ENCODE peak calls at places on chromosomes 5 and 9, in ten cellular contexts. One of them, this sample, is unnamed.

GRCh38 chr9:123418506-123418905 is 62.5 kb downstream of the CRB2 start:
- DNase-seq in activated CD4-positive, alpha-beta T cell treated with anti-CD3 and anti-CD28 coated beads, Interleukin-2, amount 10 ng/mL, durations not matched to agents 7 days and 5 days: no peak
- DNase-seq in Karpas-422: no peak
- DNase-seq in stimulated activated CD4-positive, alpha-beta T cell treated with anti-CD3 and anti-CD28 coated beads, Interleukin-2, amount 100 ng/mL, for 48 hours: no peak
- DNase-seq in HEK293T: no peak
- DNase-seq in central memory CD4-positive, alpha-beta T cell: no peak
- DNase-seq in anterior cingulate cortex: no peak
- DNase-seq in epithelial cell of esophagus: no peak
- DNase-seq in NCI-H1105: no peak
- DNase-seq in M059J: no peak
- DNase-seq in this sample: no peak

GRCh38 chr5:74526111-74526510 is 114.4 kb downstream of the ENC1 start:
- DNase-seq in NCI-H1105: no peak
- DNase-seq in anterior cingulate cortex: no peak
- DNase-seq in HEK293T: no peak
- DNase-seq in stimulated activated CD4-positive, alpha-beta T cell treated with anti-CD3 and anti-CD28 coated beads, Interleukin-2, amount 100 ng/mL, for 48 hours: no peak
- DNase-seq in central memory CD4-positive, alpha-beta T cell: no peak
- DNase-seq in activated CD4-positive, alpha-beta T cell treated with anti-CD3 and anti-CD28 coated beads, Interleukin-2, amount 10 ng/mL, durations not matched to agents 7 days and 5 days: no peak
- DNase-seq in Karpas-422: no peak
- DNase-seq in epithelial cell of esophagus: no peak
- DNase-seq in M059J: no peak
- DNase-seq in this sample: no peak

GRCh38 chr5:119179857-119180641 is 109.2 kb downstream of the DMXL1 start:
- DNase-seq in anterior cingulate cortex: no peak
- DNase-seq in stimulated activated CD4-positive, alpha-beta T cell treated with anti-CD3 and anti-CD28 coated beads, Interleukin-2, amount 100 ng/mL, for 48 hours: no peak
- DNase-seq in Karpas-422: peak
- DNase-seq in HEK293T: no peak
- DNase-seq in activated CD4-positive, alpha-beta T cell treated with anti-CD3 and anti-CD28 coated beads, Interleukin-2, amount 10 ng/mL, durations not matched to agents 7 days and 5 days: no peak
- DNase-seq in central memory CD4-positive, alpha-beta T cell: no peak
- DNase-seq in epithelial cell of esophagus: peak
- DNase-seq in M059J: peak
- DNase-seq in NCI-H1105: no peak
- DNase-seq in this sample: no peak

GRCh38 chr9:134910146-134910545 is 7.6 kb downstream of the FCN1 start:
- DNase-seq in anterior cingulate cortex: no peak
- DNase-seq in NCI-H1105: no peak
- DNase-seq in epithelial cell of esophagus: no peak
- DNase-seq in HEK293T: no peak
- DNase-seq in Karpas-422: no peak
- DNase-seq in central memory CD4-positive, alpha-beta T cell: no peak
- DNase-seq in M059J: no peak
- DNase-seq in stimulated activated CD4-positive, alpha-beta T cell treated with anti-CD3 and anti-CD28 coated beads, Interleukin-2, amount 100 ng/mL, for 48 hours: no peak
- DNase-seq in activated CD4-positive, alpha-beta T cell treated with anti-CD3 and anti-CD28 coated beads, Interleukin-2, amount 10 ng/mL, durations not matched to agents 7 days and 5 days: no peak
- DNase-seq in this sample: no peak

GRCh38 chr5:32342656-32343055 is 29.9 kb upstream of the MTMR12 start:
- DNase-seq in epithelial cell of esophagus: no peak
- DNase-seq in HEK293T: no peak
- DNase-seq in NCI-H1105: peak
- DNase-seq in central memory CD4-positive, alpha-beta T cell: no peak
- DNase-seq in stimulated activated CD4-positive, alpha-beta T cell treated with anti-CD3 and anti-CD28 coated beads, Interleukin-2, amount 100 ng/mL, for 48 hours: no peak
- DNase-seq in M059J: peak
- DNase-seq in Karpas-422: no peak
- DNase-seq in activated CD4-positive, alpha-beta T cell treated with anti-CD3 and anti-CD28 coated beads, Interleukin-2, amount 10 ng/mL, durations not matched to agents 7 days and 5 days: no peak
- DNase-seq in anterior cingulate cortex: no peak
- DNase-seq in this sample: no peak

GRCh38 chr5:1883120-1883924 is 597 bp upstream of the IRX4 start:
- DNase-seq in activated CD4-positive, alpha-beta T cell treated with anti-CD3 and anti-CD28 coated beads, Interleukin-2, amount 10 ng/mL, durations not matched to agents 7 days and 5 days: no peak
- DNase-seq in epithelial cell of esophagus: peak
- DNase-seq in anterior cingulate cortex: no peak
- DNase-seq in central memory CD4-positive, alpha-beta T cell: no peak
- DNase-seq in HEK293T: peak
- DNase-seq in Karpas-422: no peak
- DNase-seq in M059J: no peak
- DNase-seq in stimulated activated CD4-positive, alpha-beta T cell treated with anti-CD3 and anti-CD28 coated beads, Interleukin-2, amount 100 ng/mL, for 48 hours: no peak
- DNase-seq in NCI-H1105: peak
- DNase-seq in this sample: no peak

GRCh38 chr5:78735834-78736463 is 87.4 kb upstream of the LHFPL2 start:
- DNase-seq in Karpas-422: no peak
- DNase-seq in anterior cingulate cortex: no peak
- DNase-seq in central memory CD4-positive, alpha-beta T cell: no peak
- DNase-seq in epithelial cell of esophagus: no peak
- DNase-seq in NCI-H1105: no peak
- DNase-seq in stimulated activated CD4-positive, alpha-beta T cell treated with anti-CD3 and anti-CD28 coated beads, Interleukin-2, amount 100 ng/mL, for 48 hours: no peak
- DNase-seq in activated CD4-positive, alpha-beta T cell treated with anti-CD3 and anti-CD28 coated beads, Interleukin-2, amount 10 ng/mL, durations not matched to agents 7 days and 5 days: no peak
- DNase-seq in M059J: no peak
- DNase-seq in HEK293T: no peak
- DNase-seq in this sample: no peak

GRCh38 chr9:71752928-71753327 is 15.4 kb downstream of the CEMIP2 start:
- DNase-seq in activated CD4-positive, alpha-beta T cell treated with anti-CD3 and anti-CD28 coated beads, Interleukin-2, amount 10 ng/mL, durations not matched to agents 7 days and 5 days: no peak
- DNase-seq in NCI-H1105: no peak
- DNase-seq in anterior cingulate cortex: no peak
- DNase-seq in HEK293T: no peak
- DNase-seq in Karpas-422: no peak
- DNase-seq in M059J: no peak
- DNase-seq in stimulated activated CD4-positive, alpha-beta T cell treated with anti-CD3 and anti-CD28 coated beads, Interleukin-2, amount 100 ng/mL, for 48 hours: no peak
- DNase-seq in epithelial cell of esophagus: no peak
- DNase-seq in central memory CD4-positive, alpha-beta T cell: no peak
- DNase-seq in this sample: no peak

GRCh38 chr9:114856942-114857315 is 51.1 kb upstream of the TNFSF15 start:
- DNase-seq in epithelial cell of esophagus: no peak
- DNase-seq in activated CD4-positive, alpha-beta T cell treated with anti-CD3 and anti-CD28 coated beads, Interleukin-2, amount 10 ng/mL, durations not matched to agents 7 days and 5 days: no peak
- DNase-seq in stimulated activated CD4-positive, alpha-beta T cell treated with anti-CD3 and anti-CD28 coated beads, Interleukin-2, amount 100 ng/mL, for 48 hours: no peak
- DNase-seq in anterior cingulate cortex: no peak
- DNase-seq in NCI-H1105: no peak
- DNase-seq in Karpas-422: no peak
- DNase-seq in central memory CD4-positive, alpha-beta T cell: no peak
- DNase-seq in M059J: peak
- DNase-seq in HEK293T: no peak
- DNase-seq in this sample: no peak

GRCh38 chr9:2163231-2163885 is 148.2 kb downstream of the SMARCA2 start:
- DNase-seq in NCI-H1105: no peak
- DNase-seq in anterior cingulate cortex: no peak
- DNase-seq in activated CD4-positive, alpha-beta T cell treated with anti-CD3 and anti-CD28 coated beads, Interleukin-2, amount 10 ng/mL, durations not matched to agents 7 days and 5 days: no peak
- DNase-seq in epithelial cell of esophagus: peak
- DNase-seq in central memory CD4-positive, alpha-beta T cell: no peak
- DNase-seq in HEK293T: no peak
- DNase-seq in Karpas-422: no peak
- DNase-seq in M059J: no peak
- DNase-seq in stimulated activated CD4-positive, alpha-beta T cell treated with anti-CD3 and anti-CD28 coated beads, Interleukin-2, amount 100 ng/mL, for 48 hours: no peak
- DNase-seq in this sample: no peak

GRCh38 chr5:96726802-96727201 is 64.6 kb downstream of the CAST start:
- DNase-seq in activated CD4-positive, alpha-beta T cell treated with anti-CD3 and anti-CD28 coated beads, Interleukin-2, amount 10 ng/mL, durations not matched to agents 7 days and 5 days: no peak
- DNase-seq in HEK293T: no peak
- DNase-seq in central memory CD4-positive, alpha-beta T cell: no peak
- DNase-seq in Karpas-422: no peak
- DNase-seq in epithelial cell of esophagus: no peak
- DNase-seq in stimulated activated CD4-positive, alpha-beta T cell treated with anti-CD3 and anti-CD28 coated beads, Interleukin-2, amount 100 ng/mL, for 48 hours: no peak
- DNase-seq in anterior cingulate cortex: no peak
- DNase-seq in M059J: no peak
- DNase-seq in NCI-H1105: no peak
- DNase-seq in this sample: no peak

GRCh38 chr9:93080406-93080805 is 15.6 kb upstream of the CARD19 start:
- DNase-seq in epithelial cell of esophagus: no peak
- DNase-seq in central memory CD4-positive, alpha-beta T cell: no peak
- DNase-seq in M059J: no peak
- DNase-seq in activated CD4-positive, alpha-beta T cell treated with anti-CD3 and anti-CD28 coated beads, Interleukin-2, amount 10 ng/mL, durations not matched to agents 7 days and 5 days: no peak
- DNase-seq in anterior cingulate cortex: no peak
- DNase-seq in stimulated activated CD4-positive, alpha-beta T cell treated with anti-CD3 and anti-CD28 coated beads, Interleukin-2, amount 100 ng/mL, for 48 hours: no peak
- DNase-seq in HEK293T: no peak
- DNase-seq in Karpas-422: no peak
- DNase-seq in NCI-H1105: no peak
- DNase-seq in this sample: no peak

GRCh38 chr5:42944989-42945388 is 95.1 kb downstream of the ANXA2R start:
- DNase-seq in M059J: peak
- DNase-seq in stimulated activated CD4-positive, alpha-beta T cell treated with anti-CD3 and anti-CD28 coated beads, Interleukin-2, amount 100 ng/mL, for 48 hours: no peak
- DNase-seq in NCI-H1105: no peak
- DNase-seq in activated CD4-positive, alpha-beta T cell treated with anti-CD3 and anti-CD28 coated beads, Interleukin-2, amount 10 ng/mL, durations not matched to agents 7 days and 5 days: no peak
- DNase-seq in epithelial cell of esophagus: peak
- DNase-seq in central memory CD4-positive, alpha-beta T cell: no peak
- DNase-seq in Karpas-422: no peak
- DNase-seq in HEK293T: no peak
- DNase-seq in anterior cingulate cortex: no peak
- DNase-seq in this sample: no peak

GRCh38 chr5:10724799-10725507 is 36.1 kb downstream of the DAP start:
- DNase-seq in epithelial cell of esophagus: peak
- DNase-seq in Karpas-422: no peak
- DNase-seq in activated CD4-positive, alpha-beta T cell treated with anti-CD3 and anti-CD28 coated beads, Interleukin-2, amount 10 ng/mL, durations not matched to agents 7 days and 5 days: no peak
- DNase-seq in central memory CD4-positive, alpha-beta T cell: no peak
- DNase-seq in stimulated activated CD4-positive, alpha-beta T cell treated with anti-CD3 and anti-CD28 coated beads, Interleukin-2, amount 100 ng/mL, for 48 hours: no peak
- DNase-seq in HEK293T: no peak
- DNase-seq in M059J: peak
- DNase-seq in NCI-H1105: no peak
- DNase-seq in anterior cingulate cortex: no peak
- DNase-seq in this sample: no peak

GRCh38 chr9:136181784-136182421 is 23.0 kb downstream of the LHX3 start:
- DNase-seq in anterior cingulate cortex: no peak
- DNase-seq in epithelial cell of esophagus: no peak
- DNase-seq in central memory CD4-positive, alpha-beta T cell: no peak
- DNase-seq in NCI-H1105: no peak
- DNase-seq in activated CD4-positive, alpha-beta T cell treated with anti-CD3 and anti-CD28 coated beads, Interleukin-2, amount 10 ng/mL, durations not matched to agents 7 days and 5 days: no peak
- DNase-seq in stimulated activated CD4-positive, alpha-beta T cell treated with anti-CD3 and anti-CD28 coated beads, Interleukin-2, amount 100 ng/mL, for 48 hours: no peak
- DNase-seq in HEK293T: no peak
- DNase-seq in M059J: no peak
- DNase-seq in Karpas-422: no peak
- DNase-seq in this sample: no peak

GRCh38 chr5:173291722-173292658 is 36.2 kb downstream of the STC2 start:
- DNase-seq in stimulated activated CD4-positive, alpha-beta T cell treated with anti-CD3 and anti-CD28 coated beads, Interleukin-2, amount 100 ng/mL, for 48 hours: no peak
- DNase-seq in epithelial cell of esophagus: peak
- DNase-seq in central memory CD4-positive, alpha-beta T cell: no peak
- DNase-seq in activated CD4-positive, alpha-beta T cell treated with anti-CD3 and anti-CD28 coated beads, Interleukin-2, amount 10 ng/mL, durations not matched to agents 7 days and 5 days: no peak
- DNase-seq in M059J: peak
- DNase-seq in NCI-H1105: peak
- DNase-seq in anterior cingulate cortex: no peak
- DNase-seq in HEK293T: no peak
- DNase-seq in Karpas-422: no peak
- DNase-seq in this sample: no peak

GRCh38 chr5:151223447-151224264 is at the start of gene CCDC69:
- DNase-seq in stimulated activated CD4-positive, alpha-beta T cell treated with anti-CD3 and anti-CD28 coated beads, Interleukin-2, amount 100 ng/mL, for 48 hours: peak
- DNase-seq in M059J: peak
- DNase-seq in HEK293T: peak
- DNase-seq in NCI-H1105: peak
- DNase-seq in anterior cingulate cortex: peak
- DNase-seq in epithelial cell of esophagus: peak
- DNase-seq in Karpas-422: peak
- DNase-seq in central memory CD4-positive, alpha-beta T cell: peak
- DNase-seq in activated CD4-positive, alpha-beta T cell treated with anti-CD3 and anti-CD28 coated beads, Interleukin-2, amount 10 ng/mL, durations not matched to agents 7 days and 5 days: peak
- DNase-seq in this sample: peak

GRCh38 chr5:66757219-66757833 is 161.1 kb downstream of the MAST4 start:
- DNase-seq in activated CD4-positive, alpha-beta T cell treated with anti-CD3 and anti-CD28 coated beads, Interleukin-2, amount 10 ng/mL, durations not matched to agents 7 days and 5 days: peak
- DNase-seq in Karpas-422: peak
- DNase-seq in NCI-H1105: peak
- DNase-seq in central memory CD4-positive, alpha-beta T cell: no peak
- DNase-seq in stimulated activated CD4-positive, alpha-beta T cell treated with anti-CD3 and anti-CD28 coated beads, Interleukin-2, amount 100 ng/mL, for 48 hours: no peak
- DNase-seq in anterior cingulate cortex: no peak
- DNase-seq in epithelial cell of esophagus: peak
- DNase-seq in HEK293T: peak
- DNase-seq in M059J: peak
- DNase-seq in this sample: no peak

GRCh38 chr5:123051206-123051605 is 14.7 kb upstream of the PPIC start:
- DNase-seq in central memory CD4-positive, alpha-beta T cell: no peak
- DNase-seq in HEK293T: no peak
- DNase-seq in activated CD4-positive, alpha-beta T cell treated with anti-CD3 and anti-CD28 coated beads, Interleukin-2, amount 10 ng/mL, durations not matched to agents 7 days and 5 days: no peak
- DNase-seq in Karpas-422: no peak
- DNase-seq in epithelial cell of esophagus: peak
- DNase-seq in NCI-H1105: no peak
- DNase-seq in stimulated activated CD4-positive, alpha-beta T cell treated with anti-CD3 and anti-CD28 coated beads, Interleukin-2, amount 100 ng/mL, for 48 hours: no peak
- DNase-seq in anterior cingulate cortex: no peak
- DNase-seq in M059J: no peak
- DNase-seq in this sample: no peak

GRCh38 chr9:127572961-127573727 is 38.9 kb upstream of the STXBP1 start:
- DNase-seq in M059J: peak
- DNase-seq in NCI-H1105: no peak
- DNase-seq in stimulated activated CD4-positive, alpha-beta T cell treated with anti-CD3 and anti-CD28 coated beads, Interleukin-2, amount 100 ng/mL, for 48 hours: no peak
- DNase-seq in activated CD4-positive, alpha-beta T cell treated with anti-CD3 and anti-CD28 coated beads, Interleukin-2, amount 10 ng/mL, durations not matched to agents 7 days and 5 days: no peak
- DNase-seq in anterior cingulate cortex: no peak
- DNase-seq in HEK293T: no peak
- DNase-seq in epithelial cell of esophagus: peak
- DNase-seq in Karpas-422: no peak
- DNase-seq in central memory CD4-positive, alpha-beta T cell: no peak
- DNase-seq in this sample: no peak

This sample was measured in effector memory CD8-positive, alpha-beta T cell.